ENCODE peak calls at places on chromosomes 2 and 18, in eight cellular contexts. One of them, this sample, is unnamed.

GRCh38 chr18:79955302-79956075 is 4.0 kb upstream of the SLC66A2 start:
- DNase-seq in GM12878: no peak
- DNase-seq in astrocyte of the spinal cord: no peak
- DNase-seq in PC-3: no peak
- DNase-seq in adipocyte: no peak
- DNase-seq in lower leg skin: no peak
- DNase-seq in HCT116: no peak
- DNase-seq in adrenal gland: no peak
- DNase-seq in this sample: no peak

GRCh38 chr2:2843969-2844548 is 513.0 kb upstream of the MYT1L start:
- DNase-seq in adipocyte: no peak
- DNase-seq in adrenal gland: no peak
- DNase-seq in GM12878: no peak
- DNase-seq in lower leg skin: no peak
- DNase-seq in HCT116: peak
- DNase-seq in astrocyte of the spinal cord: no peak
- DNase-seq in PC-3: peak
- DNase-seq in this sample: no peak

GRCh38 chr2:151851761-151852160 is 23.5 kb upstream of the ARL5A start:
- DNase-seq in HCT116: no peak
- DNase-seq in astrocyte of the spinal cord: peak
- DNase-seq in lower leg skin: no peak
- DNase-seq in GM12878: no peak
- DNase-seq in adrenal gland: no peak
- DNase-seq in adipocyte: peak
- DNase-seq in PC-3: peak
- DNase-seq in this sample: no peak

GRCh38 chr2:30641765-30642341 is 165.4 kb downstream of the CAPN13 start:
- DNase-seq in GM12878: no peak
- DNase-seq in HCT116: no peak
- DNase-seq in astrocyte of the spinal cord: no peak
- DNase-seq in adipocyte: no peak
- DNase-seq in PC-3: no peak
- DNase-seq in lower leg skin: no peak
- DNase-seq in adrenal gland: no peak
- DNase-seq in this sample: no peak

GRCh38 chr2:102618452-102619413 is 620 bp upstream of the SLC9A2 start:
- DNase-seq in adipocyte: peak
- DNase-seq in PC-3: peak
- DNase-seq in HCT116: peak
- DNase-seq in GM12878: no peak
- DNase-seq in astrocyte of the spinal cord: peak
- DNase-seq in adrenal gland: peak
- DNase-seq in lower leg skin: no peak
- DNase-seq in this sample: no peak

GRCh38 chr2:168915433-168916328 is 14.6 kb downstream of the G6PC2 start:
- DNase-seq in adipocyte: no peak
- DNase-seq in HCT116: no peak
- DNase-seq in PC-3: no peak
- DNase-seq in astrocyte of the spinal cord: no peak
- DNase-seq in GM12878: no peak
- DNase-seq in lower leg skin: no peak
- DNase-seq in adrenal gland: no peak
- DNase-seq in this sample: no peak

GRCh38 chr2:174981336-174981735 is 23.8 kb downstream of the CHN1 start:
- DNase-seq in astrocyte of the spinal cord: no peak
- DNase-seq in adrenal gland: no peak
- DNase-seq in GM12878: no peak
- DNase-seq in HCT116: no peak
- DNase-seq in adipocyte: no peak
- DNase-seq in PC-3: no peak
- DNase-seq in lower leg skin: no peak
- DNase-seq in this sample: no peak

GRCh38 chr18:57533399-57533884 is 53.1 kb downstream of the FECH start:
- DNase-seq in PC-3: no peak
- DNase-seq in adipocyte: peak
- DNase-seq in GM12878: no peak
- DNase-seq in HCT116: no peak
- DNase-seq in adrenal gland: peak
- DNase-seq in lower leg skin: no peak
- DNase-seq in astrocyte of the spinal cord: no peak
- DNase-seq in this sample: peak

GRCh38 chr2:11121099-11121822 is 34.0 kb upstream of the SLC66A3 start:
- DNase-seq in PC-3: no peak
- DNase-seq in lower leg skin: no peak
- DNase-seq in HCT116: no peak
- DNase-seq in adrenal gland: no peak
- DNase-seq in astrocyte of the spinal cord: no peak
- DNase-seq in adipocyte: no peak
- DNase-seq in GM12878: no peak
- DNase-seq in this sample: no peak

GRCh38 chr2:20110876-20111275 is 59.4 kb upstream of the LAPTM4A start:
- DNase-seq in adipocyte: no peak
- DNase-seq in lower leg skin: no peak
- DNase-seq in adrenal gland: no peak
- DNase-seq in PC-3: no peak
- DNase-seq in astrocyte of the spinal cord: no peak
- DNase-seq in HCT116: no peak
- DNase-seq in GM12878: no peak
- DNase-seq in this sample: no peak

DNA sequence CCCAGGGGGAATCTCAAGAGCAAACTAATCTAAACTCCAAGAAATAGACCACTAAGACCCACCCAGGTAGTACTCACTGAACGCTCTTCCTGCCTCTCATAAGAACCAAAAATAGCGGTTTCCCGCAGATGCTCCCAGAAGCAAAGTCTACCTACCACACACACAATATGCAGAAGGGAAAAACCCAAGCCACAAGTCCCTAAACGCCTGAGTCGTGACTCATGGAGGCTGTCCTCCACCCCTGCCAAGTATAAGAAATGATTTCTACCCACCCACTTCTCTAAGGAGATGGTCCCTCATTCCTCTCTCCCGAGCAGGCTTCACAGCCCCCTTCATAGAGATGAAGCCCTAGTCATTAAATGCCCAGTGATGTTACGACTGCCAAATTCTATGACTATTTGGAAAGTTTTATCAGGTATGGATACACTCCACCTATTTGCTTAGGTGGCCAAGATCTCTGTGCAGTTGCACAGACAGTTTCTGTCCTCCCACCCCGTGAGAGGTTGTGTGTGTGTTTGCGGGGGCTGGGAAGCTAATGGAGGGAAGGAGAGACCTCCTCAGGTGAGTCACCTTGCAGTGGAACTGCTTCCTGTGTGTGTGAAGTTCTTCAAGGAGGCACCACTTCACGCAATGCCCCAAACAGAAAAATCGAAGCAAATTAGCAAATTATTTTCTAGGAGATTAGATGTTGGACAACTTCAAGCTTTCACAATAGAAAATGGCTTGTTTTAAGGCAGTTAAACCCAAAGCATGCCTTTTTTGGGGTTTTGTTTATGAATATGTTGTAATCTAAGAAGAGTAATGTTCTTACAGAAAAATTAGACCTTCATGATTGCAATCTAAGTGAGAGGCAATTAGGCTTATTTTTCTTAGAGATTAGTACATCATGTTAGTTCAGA is 175.1 kb downstream of the TGIF1 start:
- DNase-seq in PC-3: peak
- DNase-seq in lower leg skin: no peak
- DNase-seq in adrenal gland: no peak
- DNase-seq in GM12878: no peak
- DNase-seq in HCT116: peak
- DNase-seq in astrocyte of the spinal cord: peak
- DNase-seq in adipocyte: peak
- DNase-seq in this sample: peak
- H3K4me3 ChIP-seq in PC-3: peak
- H3K4me3 ChIP-seq in lower leg skin: no peak
- H3K4me3 ChIP-seq in adrenal gland: no peak
- H3K4me3 ChIP-seq in GM12878: no peak
- H3K4me3 ChIP-seq in HCT116: peak
- H3K4me3 ChIP-seq in astrocyte of the spinal cord: no peak
- H3K4me3 ChIP-seq in adipocyte: peak
- H3K4me3 ChIP-seq in this sample: peak

GRCh38 chr2:181894381-181894780 is 2.9 kb downstream of the ITPRID2 start:
- DNase-seq in adipocyte: no peak
- DNase-seq in lower leg skin: no peak
- DNase-seq in adrenal gland: no peak
- DNase-seq in HCT116: no peak
- DNase-seq in astrocyte of the spinal cord: peak
- DNase-seq in PC-3: no peak
- DNase-seq in GM12878: no peak
- DNase-seq in this sample: no peak
- H3K4me3 ChIP-seq in adipocyte: peak
- H3K4me3 ChIP-seq in lower leg skin: no peak
- H3K4me3 ChIP-seq in adrenal gland: no peak
- H3K4me3 ChIP-seq in HCT116: peak
- H3K4me3 ChIP-seq in astrocyte of the spinal cord: peak
- H3K4me3 ChIP-seq in PC-3: peak
- H3K4me3 ChIP-seq in GM12878: no peak
- H3K4me3 ChIP-seq in this sample: peak

GRCh38 chr2:171434671-171434980 is 600 bp downstream of the DCAF17 start:
- DNase-seq in adipocyte: no peak
- DNase-seq in PC-3: no peak
- DNase-seq in adrenal gland: no peak
- DNase-seq in HCT116: no peak
- DNase-seq in GM12878: no peak
- DNase-seq in lower leg skin: no peak
- DNase-seq in astrocyte of the spinal cord: no peak
- DNase-seq in this sample: no peak

GRCh38 chr2:171433763-171434670 is at the start of the genes DCAF17 and METTL8:
- DNase-seq in astrocyte of the spinal cord: peak
- DNase-seq in PC-3: peak
- DNase-seq in lower leg skin: peak
- DNase-seq in adrenal gland: peak
- DNase-seq in GM12878: peak
- DNase-seq in adipocyte: peak
- DNase-seq in HCT116: peak
- DNase-seq in this sample: peak

GRCh38 chr2:171432206-171432968 is 1.4 kb downstream of the METTL8 start:
- DNase-seq in lower leg skin: no peak
- DNase-seq in HCT116: no peak
- DNase-seq in astrocyte of the spinal cord: no peak
- DNase-seq in adrenal gland: no peak
- DNase-seq in PC-3: no peak
- DNase-seq in GM12878: no peak
- DNase-seq in adipocyte: no peak
- DNase-seq in this sample: no peak

GRCh38 chr2:171432969-171433762 is 624 bp downstream of the METTL8 start:
- DNase-seq in astrocyte of the spinal cord: peak
- DNase-seq in adipocyte: peak
- DNase-seq in GM12878: no peak
- DNase-seq in HCT116: peak
- DNase-seq in lower leg skin: peak
- DNase-seq in adrenal gland: peak
- DNase-seq in PC-3: peak
- DNase-seq in this sample: peak

DNA sequence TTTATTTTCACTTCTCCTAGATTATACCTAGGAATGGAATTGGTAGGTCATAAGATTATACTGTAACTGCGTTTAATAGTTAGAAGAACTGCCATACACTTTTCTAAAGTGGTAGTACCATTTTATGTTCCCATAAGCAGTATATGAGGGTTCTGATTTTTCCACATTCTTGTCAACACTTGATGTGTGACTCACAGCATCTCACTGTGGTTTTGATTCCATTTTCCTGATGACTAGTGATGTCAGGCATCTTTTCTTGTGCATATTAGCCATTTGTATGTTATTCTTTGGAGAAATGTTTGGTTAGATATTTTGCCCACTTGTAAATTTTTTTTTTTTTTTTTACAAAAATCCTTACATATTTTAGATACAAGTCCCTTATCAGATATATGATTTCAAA is 2.3 kb downstream of the DCAF17 start:
- DNase-seq in adrenal gland: no peak
- DNase-seq in lower leg skin: no peak
- DNase-seq in GM12878: no peak
- DNase-seq in HCT116: no peak
- DNase-seq in PC-3: peak
- DNase-seq in adipocyte: peak
- DNase-seq in astrocyte of the spinal cord: peak
- DNase-seq in this sample: peak
- H3K4me3 ChIP-seq in adrenal gland: no peak
- H3K4me3 ChIP-seq in lower leg skin: no peak
- H3K4me3 ChIP-seq in GM12878: peak
- H3K4me3 ChIP-seq in HCT116: no peak
- H3K4me3 ChIP-seq in PC-3: no peak
- H3K4me3 ChIP-seq in adipocyte: peak
- H3K4me3 ChIP-seq in astrocyte of the spinal cord: no peak
- H3K4me3 ChIP-seq in this sample: no peak

GRCh38 chr2:154710685-154711084 is 12.2 kb downstream of the KCNJ3 start:
- DNase-seq in adrenal gland: no peak
- DNase-seq in PC-3: no peak
- DNase-seq in lower leg skin: no peak
- DNase-seq in HCT116: no peak
- DNase-seq in GM12878: no peak
- DNase-seq in astrocyte of the spinal cord: no peak
- DNase-seq in adipocyte: no peak
- DNase-seq in this sample: no peak

GRCh38 chr2:154710078-154710477 is 11.6 kb downstream of the KCNJ3 start:
- DNase-seq in adrenal gland: no peak
- DNase-seq in HCT116: no peak
- DNase-seq in PC-3: no peak
- DNase-seq in astrocyte of the spinal cord: no peak
- DNase-seq in lower leg skin: no peak
- DNase-seq in adipocyte: no peak
- DNase-seq in GM12878: no peak
- DNase-seq in this sample: no peak

GRCh38 chr2:154707994-154708393 is 9.5 kb downstream of the KCNJ3 start:
- DNase-seq in HCT116: no peak
- DNase-seq in lower leg skin: no peak
- DNase-seq in PC-3: no peak
- DNase-seq in astrocyte of the spinal cord: no peak
- DNase-seq in GM12878: no peak
- DNase-seq in adrenal gland: no peak
- DNase-seq in adipocyte: no peak
- DNase-seq in this sample: no peak

GRCh38 chr2:154706660-154707059 is 8.2 kb downstream of the KCNJ3 start:
- DNase-seq in GM12878: no peak
- DNase-seq in HCT116: no peak
- DNase-seq in adrenal gland: no peak
- DNase-seq in adipocyte: no peak
- DNase-seq in astrocyte of the spinal cord: no peak
- DNase-seq in lower leg skin: no peak
- DNase-seq in PC-3: no peak
- DNase-seq in this sample: no peak

GRCh38 chr2:154709215-154709614 is 10.7 kb downstream of the KCNJ3 start:
- DNase-seq in adrenal gland: no peak
- DNase-seq in PC-3: no peak
- DNase-seq in HCT116: no peak
- DNase-seq in astrocyte of the spinal cord: no peak
- DNase-seq in lower leg skin: no peak
- DNase-seq in GM12878: no peak
- DNase-seq in adipocyte: no peak
- DNase-seq in this sample: no peak
- H3K4me3 ChIP-seq in adrenal gland: no peak
- H3K4me3 ChIP-seq in PC-3: no peak
- H3K4me3 ChIP-seq in HCT116: no peak
- H3K4me3 ChIP-seq in astrocyte of the spinal cord: no peak
- H3K4me3 ChIP-seq in lower leg skin: no peak
- H3K4me3 ChIP-seq in GM12878: no peak
- H3K4me3 ChIP-seq in adipocyte: no peak
- H3K4me3 ChIP-seq in this sample: no peak